ENCODE peak calls at places on chromosomes 3 and 15, in four cellular contexts. M is upper lobe of right lung, S is AG04450, H is cardiac muscle cell. U is an unnamed sample. For H3K9me3, the result is how much of the 10 kb centered on the place peaks cover.

GRCh38 chr3:186988806-186989205 is 58.5 kb downstream of the ST6GAL1 start:
- DNase-seq in M (no peak), S (no peak), H (no peak), U (no peak)

GRCh38 chr15:89761009-89761831 is 10.2 kb upstream of the MESP1 start:
- DNase-seq in M (no peak), H (no peak), S (no peak), U (no peak)

GRCh38 chr3:123449092-123449985 is 449 bp upstream of the ADCY5 start:
- DNase-seq in S (no peak), M (no peak), H (peak), U (no peak)

GRCh38 chr3:115549111-115549510 is 74.2 kb upstream of the GAP43 start:
- DNase-seq in M (no peak), H (peak), S (no peak), U (no peak)

GRCh38 chr3:167650459-167650858 is 3.3 kb downstream of the WDR49 start:
- DNase-seq in H (no peak), S (no peak), M (no peak), U (no peak)

GRCh38 chr3:189766416-189766815 is 135.2 kb downstream of the TP63 start:
- DNase-seq in M (no peak), H (no peak), S (no peak), U (no peak)

GRCh38 chr3:113070226-113071220 is 79.7 kb downstream of the GTPBP8 start:
- DNase-seq in S (no peak), H (peak), M (no peak), U (no peak)

GRCh38 chr15:89641053-89641452 is 14.2 kb downstream of the KIF7 start:
- DNase-seq in M (no peak), H (no peak), S (no peak), U (no peak)

GRCh38 chr3:21888656-21889055 is 137.6 kb upstream of the ZNF385D start:
- DNase-seq in H (no peak), S (no peak), M (no peak), U (no peak)

GRCh38 chr3:105137911-105138310 is 228.8 kb upstream of the ALCAM start:
- DNase-seq in M (no peak), H (no peak), S (no peak), U (no peak)

GRCh38 chr3:123735456-123735855 is 148.7 kb downstream of the MYLK start:
- DNase-seq in H (no peak), S (no peak), M (no peak), U (no peak)

DNA sequence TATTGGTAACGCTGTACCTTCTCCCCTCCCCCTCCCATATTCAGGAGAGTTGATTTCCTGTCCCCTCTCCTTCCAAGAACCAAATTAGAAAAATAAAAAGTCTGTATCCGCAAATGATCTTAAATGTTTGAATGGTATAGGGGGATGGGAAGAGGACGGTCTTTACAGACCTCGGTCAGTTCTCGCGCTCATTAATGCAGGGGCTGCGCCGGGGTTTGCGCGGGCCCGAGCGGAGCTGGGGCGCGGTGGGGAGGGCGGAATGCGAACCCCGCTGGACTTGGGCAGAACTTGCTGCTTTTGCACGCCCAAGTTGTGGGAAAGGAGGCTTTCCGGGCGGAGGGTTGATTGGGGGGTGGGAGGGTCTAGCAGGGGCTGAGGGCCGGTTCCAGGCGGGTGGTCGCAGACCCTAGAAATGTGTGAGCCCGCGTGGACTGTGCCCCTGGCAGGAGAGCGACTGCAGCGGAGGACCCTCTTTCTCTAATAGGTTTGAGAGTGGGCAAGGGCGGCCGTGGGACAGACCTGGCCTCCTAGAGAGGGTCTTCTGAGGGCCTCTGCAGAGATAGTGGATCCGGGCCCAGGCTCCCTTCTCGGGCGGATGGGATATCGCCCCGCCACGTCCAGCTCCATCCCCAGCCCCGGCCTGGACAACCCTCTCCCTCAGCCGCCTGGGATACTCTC is 11.1 kb downstream of the NR2F2 start:
- DNase-seq in S (no peak), H (peak), M (no peak), U (no peak)
- H3K9me3 ChIP-seq in S (under half), H (under half), M (under half), U (under half)

DNA sequence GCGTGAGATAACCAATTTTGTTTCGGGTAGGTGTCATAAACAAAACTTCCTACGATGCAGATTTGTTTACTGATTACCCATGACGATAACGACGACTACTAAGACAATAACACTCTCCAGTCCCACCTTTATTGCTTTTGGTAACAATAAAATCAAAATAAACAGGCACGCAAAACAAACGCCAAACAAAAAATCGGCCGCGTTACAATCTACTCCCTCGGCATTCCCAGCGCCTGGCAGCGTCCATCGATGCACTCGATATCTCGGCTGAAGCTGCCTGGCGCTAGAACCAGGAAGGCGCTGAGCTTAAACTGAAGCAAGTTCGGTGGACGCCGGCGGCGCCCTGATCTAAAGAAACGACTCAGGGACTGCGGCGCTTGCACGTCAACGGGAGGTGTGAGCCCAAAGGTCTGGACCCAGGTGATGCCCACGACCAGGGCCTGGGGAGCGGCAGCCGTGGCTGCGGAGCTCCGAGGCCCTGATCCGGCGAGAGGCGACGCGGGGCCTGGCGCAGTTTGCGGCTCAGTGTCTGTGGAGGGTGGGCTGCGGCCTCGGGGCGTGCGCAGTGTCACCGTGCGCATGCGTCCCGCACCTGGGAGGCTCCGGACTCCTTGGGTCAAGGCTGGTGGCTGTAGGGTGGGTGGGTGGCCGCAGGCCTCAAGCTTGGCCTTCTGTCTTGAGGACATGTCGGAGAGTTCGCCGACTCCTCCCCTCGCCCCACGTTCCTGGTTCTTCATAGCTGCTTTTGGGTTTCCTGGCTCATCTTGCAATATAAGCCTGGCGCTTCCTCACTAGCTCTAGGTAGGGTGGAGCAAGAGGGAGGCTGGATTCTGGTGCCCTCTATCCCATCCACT is at the start of gene RSRC1:
- DNase-seq in S (peak), M (peak), H (peak), U (peak)
- H3K27ac ChIP-seq in S (peak), M (peak), H (peak), U (peak)

DNA sequence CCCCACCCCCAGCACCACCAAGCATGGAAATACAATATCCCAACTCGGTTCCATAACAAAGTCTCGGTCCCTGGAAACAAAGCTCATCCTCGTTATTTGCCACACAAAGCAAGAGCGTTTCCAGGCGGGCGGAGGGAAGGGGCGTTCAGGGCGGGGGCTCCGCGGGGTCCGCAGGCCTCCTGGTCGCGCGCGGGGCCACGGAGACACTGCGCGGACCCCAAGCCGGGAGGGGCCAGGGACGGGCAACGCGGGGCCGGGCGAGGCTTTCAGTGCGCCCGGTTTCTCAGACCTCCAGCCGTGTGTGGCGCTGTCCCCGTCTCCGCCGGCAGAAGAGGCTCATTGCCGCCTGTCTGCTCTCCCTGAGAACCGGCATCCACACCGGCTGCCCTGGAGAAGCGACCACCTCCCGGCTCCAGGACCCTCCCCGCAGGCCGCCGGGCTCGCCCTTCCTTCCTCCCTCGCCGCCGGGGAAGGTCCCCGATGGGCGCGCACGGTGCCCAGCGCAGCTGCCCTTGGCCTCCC is 329.0 kb downstream of the OCA2 start:
- DNase-seq in H (no peak), S (no peak), M (no peak), U (no peak)
- H3K9me3 ChIP-seq in H (under half), S (half or more), M (under half), U (under half)

DNA sequence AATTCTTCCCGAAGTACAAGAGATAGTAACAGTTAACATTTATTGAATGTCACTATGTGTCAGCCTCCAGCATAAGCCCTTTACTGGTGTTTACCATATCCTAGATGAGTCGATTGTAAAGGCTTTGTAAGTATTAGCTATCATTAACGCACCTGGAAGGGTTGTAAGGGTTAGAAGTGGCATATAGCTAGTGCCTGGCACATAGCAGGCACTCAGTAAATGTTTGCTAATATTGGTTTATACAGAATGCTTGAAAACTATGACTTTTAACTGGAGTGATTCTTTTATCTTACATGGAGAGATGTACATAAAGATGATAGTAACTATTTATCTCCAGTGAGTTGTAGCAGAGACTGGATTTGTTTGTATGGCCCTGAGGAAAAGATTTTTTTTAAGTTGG is 46.3 kb upstream of the ATP11B start:
- DNase-seq in H (no peak), M (no peak), S (no peak), U (no peak)
- H3K27ac ChIP-seq in H (no peak), M (no peak), S (no peak), U (no peak)

GRCh38 chr15:34155859-34156258 is 54.0 kb downstream of the PGBD4 start:
- DNase-seq in M (no peak), S (no peak), H (no peak), U (no peak)
- H3K9me3 ChIP-seq in M (under half), S (under half), H (under half), U (under half)

GRCh38 chr3:162141232-162141631 is 644.6 kb downstream of the OTOL1 start:
- DNase-seq in H (peak), S (peak), M (no peak), U (no peak)
- H3K27ac ChIP-seq in H (no peak), S (no peak), M (no peak), U (no peak)

DNA sequence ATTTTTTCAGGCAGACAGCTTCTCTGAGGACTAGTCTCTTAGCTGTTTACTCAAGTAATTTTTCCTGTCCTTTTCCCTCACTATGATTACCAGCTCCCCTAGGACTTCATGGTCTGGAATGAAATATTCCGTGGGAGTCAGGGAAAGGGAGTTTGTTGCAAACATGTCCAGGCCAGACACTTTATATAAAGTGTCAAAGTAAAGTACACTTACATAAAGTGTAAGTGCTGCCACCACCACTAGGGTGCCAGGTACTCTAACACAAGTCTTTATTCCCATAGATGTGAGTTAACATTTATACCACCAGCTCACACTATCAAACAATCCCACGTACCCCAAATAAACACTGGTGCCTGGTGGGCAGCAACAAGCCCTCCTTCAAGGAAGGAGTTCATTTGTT is 179.8 kb downstream of the SNRPN start:
- DNase-seq in H (peak), S (peak), M (no peak), U (no peak)
- H3K9me3 ChIP-seq in H (under half), S (under half), M (under half), U (under half)

U was measured in Panc1.